ENCODE peak calls at places on chromosomes 1 and 21, in eight cellular contexts. H is breast epithelium, K is sigmoid colon, C is A549, U is uterus, W is IMR-90, L is right lobe of liver, J is HCT116. M is an unnamed sample.

GRCh38 chr21:29018540-29018939 is 609 bp downstream of the RWDD2B start:
- DNase-seq in H (no peak), K (no peak), C (no peak), U (no peak), W (no peak), L (no peak), J (no peak), M (no peak)

GRCh38 chr1:56547977-56548376 is 31.4 kb downstream of the PLPP3 start:
- DNase-seq in H (peak; percentile 70), K (no peak), C (no peak), U (no peak), W (no peak), L (peak; percentile 87), J (no peak), M (peak; percentile 63)

GRCh38 chr1:50148142-50148923 is 39.6 kb downstream of the ELAVL4 start:
- DNase-seq in H (no peak), K (no peak), C (no peak), U (no peak), W (no peak), L (no peak), J (no peak), M (no peak)

GRCh38 chr1:203127672-203128611 is at the start of gene ADORA1:
- DNase-seq in H (peak; percentile 65), K (peak; percentile 87), C (peak; percentile 43), U (peak; percentile 60), W (peak; percentile 41), L (peak; percentile 66), J (peak; percentile 10), M (no peak)

GRCh38 chr1:41773144-41773571 is 145.6 kb downstream of the HIVEP3 start:
- DNase-seq in H (peak; percentile 63), K (no peak), C (no peak), U (no peak), W (peak; percentile 80), L (no peak), J (no peak), M (peak; percentile 87)

GRCh38 chr21:34221331-34222030 is 142.3 kb upstream of the KCNE2 start:
- DNase-seq in H (no peak), K (no peak), C (no peak), U (no peak), W (no peak), L (no peak), J (no peak), M (no peak)

GRCh38 chr1:66274634-66275033 is 259.3 kb upstream of the SGIP1 start:
- DNase-seq in H (no peak), K (no peak), C (no peak), U (no peak), W (peak; percentile 80), L (no peak), J (no peak), M (no peak)

GRCh38 chr1:201759194-201759814 is 69.7 kb upstream of the IPO9 start:
- DNase-seq in H (no peak), K (no peak), C (no peak), U (no peak), W (peak; percentile 59), L (no peak), J (no peak), M (no peak)

GRCh38 chr1:25695991-25696330 is 79.4 kb downstream of the MAN1C1 start:
- DNase-seq in H (no peak), K (peak; percentile 71), C (peak; percentile 65), U (peak; percentile 58), W (peak; percentile 97), L (no peak), J (no peak), M (no peak)

GRCh38 chr1:9860887-9861286 is 37.1 kb upstream of the CLSTN1 start:
- DNase-seq in H (no peak), K (no peak), C (no peak), U (no peak), W (peak; percentile 10), L (no peak), J (no peak), M (no peak)

GRCh38 chr21:33682992-33683627 is 40.8 kb downstream of the ITSN1 start:
- DNase-seq in H (no peak), K (no peak), C (peak; percentile 77), U (no peak), W (peak; percentile 88), L (no peak), J (peak; percentile 90), M (no peak)

GRCh38 chr1:237270338-237270737 is 228.4 kb downstream of the RYR2 start:
- DNase-seq in H (no peak), K (no peak), C (no peak), U (no peak), W (no peak), L (no peak), J (no peak), M (no peak)

GRCh38 chr1:33586111-33586510 is 113.7 kb downstream of the ZSCAN20 start:
- DNase-seq in H (no peak), K (no peak), C (peak; percentile 2), U (no peak), W (peak; percentile 11), L (no peak), J (peak; percentile 13), M (no peak)

GRCh38 chr1:225824522-225824921 is 14.6 kb downstream of the EPHX1 start:
- DNase-seq in H (no peak), K (no peak), C (no peak), U (no peak), W (no peak), L (no peak), J (no peak), M (no peak)

GRCh38 chr1:47460040-47460439 is 22.2 kb downstream of the FOXD2 start:
- DNase-seq in H (no peak), K (no peak), C (no peak), U (no peak), W (no peak), L (no peak), J (no peak), M (no peak)

GRCh38 chr1:16116625-16117024 is 39.2 kb downstream of the EPHA2 start:
- DNase-seq in H (no peak), K (no peak), C (no peak), U (no peak), W (no peak), L (no peak), J (no peak), M (no peak)
- H3K4me3 ChIP-seq in H (no peak overlapping the region), K (no peak overlapping the region), C (no peak overlapping the region), U (no peak overlapping the region), W (no peak overlapping the region), L (no peak overlapping the region), J (no peak overlapping the region), M (no peak overlapping the region)

DNA sequence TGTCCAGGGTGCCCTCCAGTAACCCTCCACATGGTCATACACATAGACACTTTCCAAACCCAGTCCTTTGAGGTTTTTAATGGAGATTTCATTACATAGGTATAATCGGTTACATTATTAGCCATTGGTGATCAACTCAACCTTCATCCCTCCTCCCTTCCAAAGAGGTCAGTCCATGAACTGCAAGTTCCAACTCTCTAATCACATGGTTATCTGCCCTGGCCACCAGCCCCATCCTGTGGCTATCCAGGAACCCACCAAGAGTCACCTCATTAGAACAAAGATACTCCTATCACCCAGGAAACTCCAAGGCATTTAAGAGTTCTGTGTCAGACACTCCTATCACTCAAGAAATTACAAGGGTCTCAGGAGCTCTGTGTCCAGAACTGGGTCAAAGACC is 12.2 kb downstream of the ATP1A4 start:
- DNase-seq in H (no peak), K (no peak), C (peak; percentile 35), U (no peak), W (no peak), L (no peak), J (no peak), M (peak; percentile 23)
- TF ChIP-seq CTCF in H (no peak), K (no peak), C (peak; percentile 14), U (no peak), W (peak; percentile 14), L (no peak), J (peak; percentile 15), M (no peak)

DNA sequence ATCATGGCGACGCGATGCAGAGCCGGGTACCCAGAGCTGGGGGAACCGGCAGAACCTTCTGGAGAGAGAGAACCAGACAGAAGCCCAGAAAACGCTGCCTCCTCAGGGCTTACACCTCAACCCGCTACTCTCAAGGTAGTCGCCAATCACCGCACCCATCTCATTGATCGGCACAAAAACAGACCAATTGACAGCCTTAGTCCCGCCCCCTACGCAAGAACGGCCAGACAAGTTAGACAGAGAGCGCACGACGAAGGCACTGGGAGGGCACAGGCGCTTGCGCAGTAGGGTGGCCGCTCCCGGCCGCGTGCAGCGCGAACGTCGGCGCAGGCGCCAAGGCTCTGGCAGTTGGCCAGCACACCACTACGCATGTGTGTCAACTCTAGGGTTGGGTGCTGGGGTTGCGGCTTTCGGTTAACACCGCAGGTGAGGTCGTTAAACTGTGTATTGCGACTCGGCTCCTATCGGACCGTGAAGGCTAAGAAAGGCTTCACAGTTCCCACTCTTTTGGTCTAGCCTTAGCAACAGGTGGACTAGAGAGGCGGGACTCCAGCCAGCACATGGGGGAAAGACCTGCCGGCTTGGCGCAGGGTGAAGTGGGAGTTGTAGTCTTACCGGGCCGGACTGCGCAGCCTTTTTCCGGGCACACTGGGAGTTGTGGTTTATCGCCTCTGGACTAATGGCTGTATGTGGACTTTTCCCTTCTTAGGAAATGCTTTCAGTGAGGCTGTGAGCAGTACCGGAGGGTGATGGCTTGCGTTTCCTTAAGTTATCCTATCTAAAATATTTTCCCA is at the start of the genes CCT3 and TSACC:
- DNase-seq in H (peak; percentile 99), K (peak; percentile 99), C (peak; percentile 100), U (peak; percentile 100), W (peak; percentile 100), L (peak; percentile 98), J (peak; percentile 100), M (peak; percentile 99)
- TF ChIP-seq POLR2A in H (peak; percentile 35), K (peak; percentile 65), C (peak; percentile 87), U (peak; percentile 56), W (peak; percentile 60), L (peak; percentile 78), J (peak; percentile 93), M (no peak)

DNA sequence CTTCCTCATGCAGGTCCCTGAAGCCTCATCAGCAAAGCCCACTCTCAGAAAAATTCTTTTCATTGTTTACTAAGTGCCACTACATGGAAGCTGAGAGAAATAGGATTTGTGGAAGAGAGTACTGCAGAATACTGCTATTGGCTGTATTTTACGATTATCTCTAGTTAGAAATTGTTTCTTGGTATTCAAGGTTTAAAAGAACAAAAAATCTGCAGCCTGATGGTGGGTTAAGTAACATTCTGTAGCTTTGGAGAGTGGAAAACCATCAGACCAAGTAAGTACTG is 27.3 kb downstream of the PTTG1IP start:
- DNase-seq in H (no peak), K (no peak), C (no peak), U (no peak), W (no peak), L (no peak), J (no peak), M (no peak)
- H3K4me3 ChIP-seq in H (peak overlapping the region; percentile 44), K (peak overlapping the region; percentile 42), C (peak overlapping the region; percentile 22), U (no peak overlapping the region), W (no peak overlapping the region), L (peak overlapping the region; percentile 36), J (peak overlapping the region; percentile 30), M (no peak overlapping the region)

M was measured in lower leg skin.